ENCODE peak calls at places on chromosome 12, in seven cellular contexts. N is ovary, S is NCI-H1694 treated with DMSO at 0.1 percent for 48 hours, I is GM13977, Y is transverse colon, O is NCI-H1436, V is choroid plexus epithelial cell. T is an unnamed sample.

GRCh38 chr12:7751394-7751793 is 4.2 kb upstream of the CLEC4C start:
- DNase-seq in V (no peak), Y (no peak), I (no peak), N (no peak), O (no peak), S (no peak), T (no peak)

GRCh38 chr12:94287245-94287628 is 138.9 kb downstream of the PLXNC1 start:
- DNase-seq in S (no peak), I (no peak), V (no peak), O (peak; percentile 21), Y (no peak), N (no peak), T (no peak)

GRCh38 chr12:19688489-19688888 is 249.2 kb downstream of the AEBP2 start:
- DNase-seq in N (no peak), Y (no peak), I (no peak), S (no peak), V (no peak), O (no peak), T (no peak)

GRCh38 chr12:63420206-63420644 is 248.1 kb downstream of the DPY19L2 start:
- DNase-seq in N (no peak), O (peak; percentile 56), Y (peak; percentile 33), V (peak; percentile 94), I (peak; percentile 38), S (peak; percentile 21), T (peak; percentile 22)

GRCh38 chr12:75177997-75178396 is 31.6 kb downstream of the KCNC2 start:
- DNase-seq in N (no peak), O (no peak), Y (no peak), I (no peak), V (peak; percentile 86), S (no peak), T (no peak)

GRCh38 chr12:38892976-38893375 is 12.4 kb downstream of the CPNE8 start:
- DNase-seq in S (no peak), N (no peak), V (no peak), I (no peak), O (no peak), Y (no peak), T (no peak)

GRCh38 chr12:2338381-2338780 is 285.6 kb downstream of the CACNA1C start:
- DNase-seq in Y (no peak), I (no peak), S (no peak), V (no peak), N (no peak), O (no peak), T (no peak)

GRCh38 chr12:107779077-107779840 is 4.8 kb downstream of the ASCL4 start:
- DNase-seq in I (peak; percentile 65), V (no peak), S (no peak), O (no peak), Y (no peak), N (no peak), T (peak; percentile 32)

GRCh38 chr12:68370667-68371066 is 38.5 kb upstream of the MDM1 start:
- DNase-seq in O (no peak), N (no peak), V (no peak), S (no peak), Y (no peak), I (no peak), T (no peak)

GRCh38 chr12:12813120-12814101 is at the start of gene DDX47:
- DNase-seq in N (peak; percentile 93), V (peak; percentile 94), I (peak; percentile 85), Y (peak; percentile 98), O (peak; percentile 92), S (peak; percentile 95), T (peak; percentile 96)

GRCh38 chr12:28340261-28340660 is 150.0 kb downstream of the CCDC91 start:
- DNase-seq in N (no peak), O (no peak), V (peak; percentile 73), S (no peak), Y (no peak), I (no peak), T (no peak)

GRCh38 chr12:103326190-103326589 is 169.6 kb downstream of the C12orf42 start:
- DNase-seq in O (no peak), V (no peak), I (peak; percentile 42), Y (no peak), S (no peak), N (no peak), T (no peak)